ENCODE peak calls at places on chromosomes 3 and 15, in seven cellular contexts. One of them, this sample, is unnamed.

GRCh38 chr3:52535411-52536111 is 844 bp upstream of the UQCC5 start:
- DNase-seq in stimulated activated CD4-positive, alpha-beta T cell treated with anti-CD3 and anti-CD28 coated beads, Interleukin-12 subunit alpha, Interleukin-12 subunit beta, amount 100 ng/mL, for 48 hours: no peak
- DNase-seq in pons: no peak
- DNase-seq in dermis microvascular lymphatic vessel endothelial cell: no peak
- DNase-seq in Calu3: no peak
- DNase-seq in brain pericyte: no peak
- DNase-seq in mucosa of descending colon: no peak
- DNase-seq in this sample: no peak

GRCh38 chr3:37491776-37492175 is 317.4 kb upstream of the LRRFIP2 start:
- DNase-seq in stimulated activated CD4-positive, alpha-beta T cell treated with anti-CD3 and anti-CD28 coated beads, Interleukin-12 subunit alpha, Interleukin-12 subunit beta, amount 100 ng/mL, for 48 hours: no peak
- DNase-seq in pons: no peak
- DNase-seq in dermis microvascular lymphatic vessel endothelial cell: no peak
- DNase-seq in Calu3: no peak
- DNase-seq in brain pericyte: no peak
- DNase-seq in mucosa of descending colon: no peak
- DNase-seq in this sample: no peak

GRCh38 chr3:195577645-195578177 is 6.0 kb downstream of the APOD start:
- DNase-seq in stimulated activated CD4-positive, alpha-beta T cell treated with anti-CD3 and anti-CD28 coated beads, Interleukin-12 subunit alpha, Interleukin-12 subunit beta, amount 100 ng/mL, for 48 hours: no peak
- DNase-seq in pons: no peak
- DNase-seq in dermis microvascular lymphatic vessel endothelial cell: no peak
- DNase-seq in Calu3: no peak
- DNase-seq in brain pericyte: no peak
- DNase-seq in mucosa of descending colon: no peak
- DNase-seq in this sample: no peak

GRCh38 chr3:111152506-111152905 is 80.9 kb downstream of the NECTIN3 start:
- DNase-seq in stimulated activated CD4-positive, alpha-beta T cell treated with anti-CD3 and anti-CD28 coated beads, Interleukin-12 subunit alpha, Interleukin-12 subunit beta, amount 100 ng/mL, for 48 hours: no peak
- DNase-seq in pons: no peak
- DNase-seq in dermis microvascular lymphatic vessel endothelial cell: no peak
- DNase-seq in Calu3: no peak
- DNase-seq in brain pericyte: no peak
- DNase-seq in mucosa of descending colon: no peak
- DNase-seq in this sample: no peak

GRCh38 chr15:88913017-88913849 is at the start of gene MFGE8:
- DNase-seq in stimulated activated CD4-positive, alpha-beta T cell treated with anti-CD3 and anti-CD28 coated beads, Interleukin-12 subunit alpha, Interleukin-12 subunit beta, amount 100 ng/mL, for 48 hours: no peak
- DNase-seq in pons: peak
- DNase-seq in dermis microvascular lymphatic vessel endothelial cell: peak
- DNase-seq in Calu3: peak
- DNase-seq in brain pericyte: no peak
- DNase-seq in mucosa of descending colon: peak
- DNase-seq in this sample: no peak

GRCh38 chr3:180855364-180855763 is 57.1 kb upstream of the FXR1 start:
- DNase-seq in stimulated activated CD4-positive, alpha-beta T cell treated with anti-CD3 and anti-CD28 coated beads, Interleukin-12 subunit alpha, Interleukin-12 subunit beta, amount 100 ng/mL, for 48 hours: no peak
- DNase-seq in pons: peak
- DNase-seq in dermis microvascular lymphatic vessel endothelial cell: peak
- DNase-seq in Calu3: peak
- DNase-seq in brain pericyte: no peak
- DNase-seq in mucosa of descending colon: no peak
- DNase-seq in this sample: no peak

GRCh38 chr15:100615801-100616200 is 13.4 kb downstream of the ASB7 start:
- DNase-seq in stimulated activated CD4-positive, alpha-beta T cell treated with anti-CD3 and anti-CD28 coated beads, Interleukin-12 subunit alpha, Interleukin-12 subunit beta, amount 100 ng/mL, for 48 hours: no peak
- DNase-seq in pons: no peak
- DNase-seq in dermis microvascular lymphatic vessel endothelial cell: no peak
- DNase-seq in Calu3: no peak
- DNase-seq in brain pericyte: no peak
- DNase-seq in mucosa of descending colon: no peak
- DNase-seq in this sample: no peak

GRCh38 chr3:50189274-50189673 is 2.1 kb upstream of the GNAT1 start:
- DNase-seq in stimulated activated CD4-positive, alpha-beta T cell treated with anti-CD3 and anti-CD28 coated beads, Interleukin-12 subunit alpha, Interleukin-12 subunit beta, amount 100 ng/mL, for 48 hours: no peak
- DNase-seq in pons: peak
- DNase-seq in dermis microvascular lymphatic vessel endothelial cell: peak
- DNase-seq in Calu3: peak
- DNase-seq in brain pericyte: peak
- DNase-seq in mucosa of descending colon: peak
- DNase-seq in this sample: no peak

GRCh38 chr15:31367021-31367729 is 40.5 kb downstream of the KLF13 start:
- DNase-seq in stimulated activated CD4-positive, alpha-beta T cell treated with anti-CD3 and anti-CD28 coated beads, Interleukin-12 subunit alpha, Interleukin-12 subunit beta, amount 100 ng/mL, for 48 hours: no peak
- DNase-seq in pons: no peak
- DNase-seq in dermis microvascular lymphatic vessel endothelial cell: no peak
- DNase-seq in Calu3: no peak
- DNase-seq in brain pericyte: no peak
- DNase-seq in mucosa of descending colon: no peak
- DNase-seq in this sample: no peak

GRCh38 chr3:46461971-46462910 is 2.5 kb downstream of the LTF start:
- DNase-seq in stimulated activated CD4-positive, alpha-beta T cell treated with anti-CD3 and anti-CD28 coated beads, Interleukin-12 subunit alpha, Interleukin-12 subunit beta, amount 100 ng/mL, for 48 hours: no peak
- DNase-seq in pons: peak
- DNase-seq in dermis microvascular lymphatic vessel endothelial cell: peak
- DNase-seq in Calu3: no peak
- DNase-seq in brain pericyte: no peak
- DNase-seq in mucosa of descending colon: no peak
- DNase-seq in this sample: no peak

GRCh38 chr3:74426571-74426970 is 187.9 kb downstream of the CNTN3 start:
- DNase-seq in stimulated activated CD4-positive, alpha-beta T cell treated with anti-CD3 and anti-CD28 coated beads, Interleukin-12 subunit alpha, Interleukin-12 subunit beta, amount 100 ng/mL, for 48 hours: no peak
- DNase-seq in pons: no peak
- DNase-seq in dermis microvascular lymphatic vessel endothelial cell: no peak
- DNase-seq in Calu3: no peak
- DNase-seq in brain pericyte: no peak
- DNase-seq in mucosa of descending colon: no peak
- DNase-seq in this sample: no peak

GRCh38 chr15:99574502-99574901 is 8.7 kb downstream of the MEF2A start:
- DNase-seq in stimulated activated CD4-positive, alpha-beta T cell treated with anti-CD3 and anti-CD28 coated beads, Interleukin-12 subunit alpha, Interleukin-12 subunit beta, amount 100 ng/mL, for 48 hours: no peak
- DNase-seq in pons: no peak
- DNase-seq in dermis microvascular lymphatic vessel endothelial cell: no peak
- DNase-seq in Calu3: no peak
- DNase-seq in brain pericyte: no peak
- DNase-seq in mucosa of descending colon: no peak
- DNase-seq in this sample: no peak

GRCh38 chr15:26325495-26325894 is 447.4 kb downstream of the GABRB3 start:
- DNase-seq in stimulated activated CD4-positive, alpha-beta T cell treated with anti-CD3 and anti-CD28 coated beads, Interleukin-12 subunit alpha, Interleukin-12 subunit beta, amount 100 ng/mL, for 48 hours: no peak
- DNase-seq in pons: no peak
- DNase-seq in dermis microvascular lymphatic vessel endothelial cell: no peak
- DNase-seq in Calu3: no peak
- DNase-seq in brain pericyte: no peak
- DNase-seq in mucosa of descending colon: no peak
- DNase-seq in this sample: no peak

GRCh38 chr15:75349851-75350588 is 3.2 kb downstream of the NEIL1 start:
- DNase-seq in stimulated activated CD4-positive, alpha-beta T cell treated with anti-CD3 and anti-CD28 coated beads, Interleukin-12 subunit alpha, Interleukin-12 subunit beta, amount 100 ng/mL, for 48 hours: peak
- DNase-seq in pons: no peak
- DNase-seq in dermis microvascular lymphatic vessel endothelial cell: no peak
- DNase-seq in Calu3: no peak
- DNase-seq in brain pericyte: no peak
- DNase-seq in mucosa of descending colon: peak
- DNase-seq in this sample: no peak

GRCh38 chr3:25782938-25783660 is at the start of gene NGLY1:
- DNase-seq in stimulated activated CD4-positive, alpha-beta T cell treated with anti-CD3 and anti-CD28 coated beads, Interleukin-12 subunit alpha, Interleukin-12 subunit beta, amount 100 ng/mL, for 48 hours: peak
- DNase-seq in pons: peak
- DNase-seq in dermis microvascular lymphatic vessel endothelial cell: peak
- DNase-seq in Calu3: peak
- DNase-seq in brain pericyte: no peak
- DNase-seq in mucosa of descending colon: peak
- DNase-seq in this sample: no peak

GRCh38 chr15:81442454-81442853 is 68.4 kb upstream of the TMC3 start:
- DNase-seq in stimulated activated CD4-positive, alpha-beta T cell treated with anti-CD3 and anti-CD28 coated beads, Interleukin-12 subunit alpha, Interleukin-12 subunit beta, amount 100 ng/mL, for 48 hours: no peak
- DNase-seq in pons: no peak
- DNase-seq in dermis microvascular lymphatic vessel endothelial cell: no peak
- DNase-seq in Calu3: no peak
- DNase-seq in brain pericyte: no peak
- DNase-seq in mucosa of descending colon: no peak
- DNase-seq in this sample: no peak

This sample was measured in NCI-H1048.